ENCODE peak calls at places on chromosomes 7 and 10, in nine cellular contexts. W, Y, Z, O, N, V, J, B and U are unnamed samples.

GRCh38 chr10:114102253-114102652 is 58.6 kb downstream of the ADRB1 start:
- DNase-seq in N (no peak), J (peak), Z (no peak), W (no peak), V (no peak), Y (no peak), O (no peak), B (no peak), U (no peak)

GRCh38 chr7:95906871-95907270 is 134.5 kb downstream of the DYNC1I1 start:
- DNase-seq in B (no peak), V (no peak), N (peak), O (no peak), J (no peak), W (peak), Y (no peak), Z (no peak), U (no peak)

GRCh38 chr7:117143066-117143465 is 179.8 kb downstream of the WNT2 start:
- DNase-seq in W (no peak), O (no peak), Y (no peak), J (no peak), Z (no peak), B (no peak), N (no peak), V (no peak), U (no peak)

GRCh38 chr7:135454060-135454459 is 55.8 kb downstream of the CNOT4 start:
- DNase-seq in J (no peak), Z (no peak), V (no peak), O (no peak), B (no peak), N (no peak), Y (no peak), W (no peak), U (no peak)

GRCh38 chr10:22386396-22386928 is 41.2 kb downstream of the SPAG6 start:
- DNase-seq in B (no peak), O (no peak), J (no peak), Z (no peak), Y (no peak), N (no peak), V (no peak), W (no peak), U (no peak)

GRCh38 chr10:22986771-22987542 is 59.1 kb downstream of the ARMC3 start:
- DNase-seq in J (peak), B (peak), V (peak), Z (peak), N (peak), W (peak), O (peak), Y (peak), U (peak)

GRCh38 chr7:144534196-144534595 is 130.7 kb upstream of the NOBOX start:
- DNase-seq in O (no peak), J (no peak), W (no peak), V (no peak), B (no peak), Y (peak), Z (no peak), N (peak), U (no peak)

GRCh38 chr10:13310518-13311176 is 10.8 kb upstream of the PHYH start:
- DNase-seq in Y (no peak), N (no peak), V (no peak), J (no peak), Z (no peak), W (no peak), B (no peak), O (no peak), U (peak)

GRCh38 chr10:96227206-96227605 is 44.2 kb downstream of the BLNK start:
- DNase-seq in B (no peak), Y (no peak), O (no peak), N (no peak), Z (no peak), W (no peak), V (no peak), J (no peak), U (no peak)

GRCh38 chr7:121582258-121582657 is 186.2 kb upstream of the FAM3C start:
- DNase-seq in B (no peak), O (no peak), N (no peak), J (no peak), Z (no peak), W (no peak), V (no peak), Y (no peak), U (no peak)

GRCh38 chr7:137704723-137705122 is 142.1 kb downstream of the DGKI start:
- DNase-seq in N (no peak), Z (no peak), Y (no peak), J (no peak), O (no peak), W (no peak), V (no peak), B (no peak), U (no peak)

GRCh38 chr10:86415583-86415982 is 49.0 kb upstream of the GRID1 start:
- DNase-seq in J (no peak), O (no peak), Z (no peak), N (no peak), V (no peak), B (no peak), W (no peak), Y (peak), U (no peak)
- H2AFZ ChIP-seq in J (no peak), O (no peak), Z (no peak), N (peak), V (peak), B (no peak), W (peak), Y (no peak), U (no peak)

GRCh38 chr7:43117025-43117424 is 4.6 kb downstream of the HECW1 start:
- DNase-seq in W (no peak), B (no peak), N (no peak), Y (no peak), V (no peak), O (no peak), J (peak), Z (no peak), U (no peak)

GRCh38 chr7:43116451-43116850 is 4.0 kb downstream of the HECW1 start:
- DNase-seq in Y (no peak), B (no peak), Z (no peak), J (no peak), W (no peak), N (no peak), V (peak), O (no peak), U (no peak)

GRCh38 chr7:43117842-43118241 is 5.4 kb downstream of the HECW1 start:
- DNase-seq in N (no peak), Y (no peak), O (no peak), W (no peak), J (no peak), B (no peak), Z (no peak), V (no peak), U (no peak)

GRCh38 chr7:43123457-43123856 is 11.0 kb downstream of the HECW1 start:
- DNase-seq in O (no peak), Z (no peak), J (no peak), Y (no peak), V (no peak), W (peak), B (no peak), N (no peak), U (no peak)

GRCh38 chr7:43119371-43120069 is 7.1 kb downstream of the HECW1 start:
- DNase-seq in B (no peak), Y (no peak), J (peak), Z (no peak), W (no peak), O (no peak), N (peak), V (no peak), U (no peak)
- TF ChIP-seq EZH2phosphoT487 in B (no peak), Y (no peak), J (no peak), Z (no peak), W (no peak), O (no peak), N (no peak), V (no peak), U (no peak)

DNA sequence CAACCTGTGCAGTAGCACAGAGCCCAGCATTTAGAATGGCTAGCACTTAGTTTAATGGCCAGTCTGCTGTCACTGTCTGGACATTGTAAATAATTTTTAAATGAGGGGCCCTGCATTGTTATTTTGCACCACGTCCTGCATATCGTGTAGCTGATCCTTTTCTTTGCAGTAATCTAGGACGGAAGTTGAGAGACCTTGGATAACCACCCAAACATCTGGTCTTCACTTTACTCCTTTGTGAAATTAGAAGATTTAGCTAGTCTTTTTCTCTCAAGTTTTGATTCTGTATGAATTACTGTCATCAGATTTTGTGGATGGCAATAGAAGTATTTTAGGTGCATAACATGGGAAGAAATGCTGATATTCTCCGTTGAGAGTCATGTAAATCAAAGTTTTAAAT is 1.9 kb downstream of the MIOS start:
- DNase-seq in N (no peak), V (peak), W (no peak), Z (peak), Y (no peak), B (no peak), J (no peak), O (no peak), U (no peak)
- H3K27ac ChIP-seq in N (no peak), V (peak), W (peak), Z (no peak), Y (no peak), B (no peak), J (no peak), O (no peak), U (no peak)

GRCh38 chr7:44080686-44081265 is 1.6 kb downstream of the POLM start:
- DNase-seq in J (no peak), Y (no peak), W (no peak), O (no peak), N (no peak), V (no peak), Z (no peak), B (no peak), U (no peak)

GRCh38 chr7:44081266-44081748 is 1.0 kb downstream of the POLM start:
- DNase-seq in J (peak), V (peak), N (no peak), O (no peak), B (no peak), Y (no peak), W (peak), Z (no peak), U (no peak)

GRCh38 chr7:44084695-44085094 is 2.4 kb upstream of the POLM start:
- DNase-seq in Y (no peak), V (no peak), B (no peak), W (no peak), O (no peak), N (no peak), J (no peak), Z (no peak), U (no peak)

GRCh38 chr7:44083796-44084195 is 1.5 kb upstream of the POLM start:
- DNase-seq in N (no peak), B (no peak), Z (no peak), Y (no peak), V (no peak), W (no peak), J (no peak), O (no peak), U (no peak)

DNA sequence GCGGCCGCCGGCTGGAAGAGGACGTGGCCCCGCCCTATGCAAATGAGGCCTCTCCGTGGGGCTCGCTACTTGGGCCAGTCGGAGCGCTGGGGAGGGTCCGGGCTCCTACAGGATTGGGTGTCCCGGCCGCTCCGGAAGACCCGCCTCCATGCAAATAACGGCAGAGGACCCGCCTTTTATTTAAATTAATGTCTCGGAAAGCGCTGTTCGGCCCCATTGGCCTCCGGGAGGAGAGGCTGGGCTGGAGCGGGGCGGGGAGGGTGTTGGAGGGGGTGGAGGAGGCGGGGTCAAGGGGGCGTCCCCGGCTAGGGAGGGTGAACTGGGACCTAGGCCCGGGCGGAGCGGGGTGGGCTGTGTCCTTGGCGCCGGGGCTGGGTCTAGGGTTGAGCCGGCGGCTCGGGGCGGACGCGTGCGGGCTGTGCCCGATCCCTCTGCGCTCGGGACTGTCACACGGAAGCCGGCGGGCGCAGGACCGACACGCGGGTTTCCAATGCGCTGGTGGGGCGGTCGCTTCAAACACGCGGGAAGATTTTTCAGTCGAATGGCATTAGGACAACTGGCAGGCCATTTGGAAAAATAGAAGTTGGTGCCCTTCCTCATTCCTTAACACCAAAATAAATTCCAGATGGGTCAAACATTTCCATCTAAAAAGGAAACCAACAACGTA is 344 bp upstream of the POLM start:
- DNase-seq in N (peak), Z (peak), W (peak), Y (peak), J (peak), V (peak), B (peak), O (peak), U (peak)
- H2AFZ ChIP-seq in N (peak), Z (peak), W (peak), Y (peak), J (peak), V (peak), B (peak), O (no peak), U (peak)

GRCh38 chr7:4854916-4855315 is 6.9 kb downstream of the PAPOLB start:
- DNase-seq in O (no peak), W (no peak), Z (no peak), V (no peak), Y (no peak), B (no peak), N (no peak), J (no peak), U (no peak)
- TF ChIP-seq EZH2phosphoT487 in O (no peak), W (no peak), Z (no peak), V (no peak), Y (no peak), B (no peak), N (no peak), J (no peak), U (no peak)

DNA sequence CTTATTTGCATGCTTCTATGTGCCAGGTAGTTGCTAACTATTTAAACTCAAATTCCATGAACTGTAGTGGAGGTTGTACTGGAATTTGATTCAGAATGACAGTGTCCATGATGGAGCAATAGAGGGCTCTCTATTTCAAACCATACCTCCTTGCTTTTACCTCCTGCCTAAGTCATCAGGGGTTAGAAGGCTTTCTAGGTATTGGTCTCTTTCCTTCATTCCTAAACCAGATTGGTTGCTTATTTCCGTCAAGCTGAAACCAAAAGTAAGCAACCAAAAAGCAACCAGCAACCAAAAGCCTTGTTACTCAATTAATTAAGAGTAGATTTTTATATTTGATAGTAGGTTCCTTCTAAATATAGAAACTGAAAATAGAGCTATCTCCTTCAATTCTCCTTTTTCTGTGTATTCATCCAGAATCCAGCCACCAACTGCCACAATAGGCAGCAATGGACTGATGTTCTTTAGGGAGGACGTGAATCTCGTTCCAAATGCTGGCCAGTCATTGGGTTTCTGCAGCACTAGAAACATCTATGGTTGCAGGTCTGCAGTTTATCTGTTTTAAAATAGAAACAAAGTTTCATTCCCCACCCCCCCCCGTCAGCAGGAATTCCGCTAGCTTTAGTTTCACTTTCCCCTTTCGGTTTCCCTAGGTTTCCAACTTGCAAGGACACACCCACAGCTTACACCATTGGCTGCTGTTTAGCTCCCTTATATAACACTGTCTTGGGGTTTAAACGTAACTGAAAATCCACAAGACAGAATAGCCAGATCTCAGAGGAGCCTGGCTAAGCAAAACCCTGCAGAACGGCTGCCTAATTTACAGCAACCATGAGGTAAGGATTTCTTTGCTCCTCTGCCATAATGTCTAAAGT is at the start of gene IFIT1:
- DNase-seq in Z (peak), V (no peak), Y (peak), W (peak), J (peak), O (peak), B (peak), N (peak), U (peak)
- H3K27ac ChIP-seq in Z (peak), V (no peak), Y (no peak), W (peak), J (peak), O (peak), B (peak), N (peak), U (peak)

GRCh38 chr10:77629775-77630565 is 7.6 kb downstream of the KCNMA1 start:
- DNase-seq in B (peak), Z (no peak), V (no peak), W (no peak), N (no peak), O (no peak), J (peak), Y (no peak), U (no peak)
- H2AFZ ChIP-seq in B (no peak), Z (no peak), V (no peak), W (no peak), N (no peak), O (no peak), J (no peak), Y (no peak), U (no peak)

DNA sequence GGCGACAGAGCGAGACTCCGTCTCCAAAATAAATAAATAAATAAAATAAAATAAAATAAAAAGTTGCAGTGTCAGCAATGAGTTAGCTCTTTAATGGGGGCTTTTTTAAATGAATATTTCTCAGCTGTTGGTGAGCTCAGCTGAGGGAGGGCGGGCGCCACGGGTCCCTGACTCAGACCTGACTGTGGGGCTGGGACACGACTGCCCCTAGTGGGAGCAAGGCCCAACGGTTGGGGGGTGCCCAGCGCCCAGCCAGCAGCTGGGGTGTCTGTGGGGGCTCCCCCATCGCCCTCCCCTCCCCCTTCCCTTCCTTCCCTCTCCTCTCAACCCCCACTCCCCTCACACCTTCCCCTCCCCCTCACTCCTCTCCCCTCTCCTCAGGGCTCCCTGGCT is 46.6 kb downstream of the PWWP2B start:
- DNase-seq in N (no peak), J (peak), O (no peak), V (peak), W (no peak), Y (no peak), B (peak), Z (peak), U (peak)
- TF ChIP-seq EZH2phosphoT487 in N (no peak), J (no peak), O (no peak), V (no peak), W (no peak), Y (no peak), B (no peak), Z (no peak), U (no peak)

GRCh38 chr10:35641430-35642015 is 573 bp downstream of the FZD8 start:
- DNase-seq in Z (peak), N (peak), B (no peak), J (peak), W (peak), O (no peak), Y (peak), V (peak), U (peak)

GRCh38 chr10:35643976-35644799 is 2.1 kb upstream of the FZD8 start:
- DNase-seq in Z (no peak), N (peak), O (no peak), B (no peak), Y (peak), W (peak), V (no peak), J (peak), U (no peak)

GRCh38 chr10:35643151-35643975 is 1.3 kb upstream of the FZD8 start:
- DNase-seq in O (no peak), V (no peak), J (peak), Y (peak), Z (peak), N (peak), B (peak), W (peak), U (peak)

GRCh38 chr10:35642023-35642792 is at the start of gene FZD8:
- DNase-seq in Y (peak), J (peak), W (peak), Z (peak), B (peak), N (peak), V (peak), O (peak), U (peak)

DNA sequence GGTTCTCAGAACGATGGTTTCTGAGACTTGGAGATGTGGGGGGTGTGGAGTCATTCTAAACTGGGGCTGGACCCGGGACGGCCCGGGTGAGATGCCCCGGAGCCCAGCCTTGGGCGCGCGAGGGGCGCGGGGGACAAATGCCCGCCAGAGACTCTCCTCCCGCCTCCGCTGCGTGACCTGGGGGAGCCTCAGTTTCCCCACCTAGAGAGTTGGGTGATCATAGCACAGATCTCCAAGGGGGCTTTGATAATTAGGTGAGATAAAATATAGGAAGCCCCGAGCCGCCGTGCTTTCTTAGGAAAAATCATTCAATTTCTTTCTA is 658 bp upstream of the FZD8 start:
- DNase-seq in O (no peak), B (no peak), Y (no peak), N (no peak), Z (no peak), W (no peak), V (no peak), J (no peak), U (no peak)
- H3K27ac ChIP-seq in O (no peak), B (peak), Y (no peak), N (no peak), Z (no peak), W (peak), V (no peak), J (peak), U (no peak)

GRCh38 chr10:102113261-102113955 is 6.8 kb downstream of the LDB1 start:
- DNase-seq in O (no peak), Z (no peak), J (no peak), N (no peak), Y (peak), B (no peak), V (no peak), W (no peak), U (no peak)
- H2AFZ ChIP-seq in O (no peak), Z (no peak), J (no peak), N (no peak), Y (no peak), B (no peak), V (no peak), W (no peak), U (no peak)